ENCODE peak calls at places on chromosomes 3 and 15, in seven cellular contexts. Z, W, C, D, F, Q and L are unnamed samples.

GRCh38 chr15:67190813-67191212 is 63.6 kb downstream of the AAGAB start:
- DNase-seq in D (no peak), Z (no peak), W (no peak), F (no peak), C (no peak), Q (no peak), L (no peak)

GRCh38 chr15:64101018-64101417 is 5.2 kb downstream of the SNX1 start:
- DNase-seq in D (no peak), W (no peak), Q (no peak), C (no peak), Z (no peak), F (no peak), L (no peak)

GRCh38 chr3:46994801-46995731 is 15.6 kb downstream of the NBEAL2 start:
- DNase-seq in Z (no peak), F (no peak), D (no peak), C (no peak), Q (no peak), W (no peak), L (no peak)

GRCh38 chr15:25981114-25981513 is 118.0 kb upstream of the ATP10A start:
- DNase-seq in Z (no peak), D (no peak), C (no peak), F (no peak), Q (no peak), W (no peak), L (no peak)

GRCh38 chr15:74958320-74958907 is 1.8 kb upstream of the RPP25 start:
- DNase-seq in F (no peak), C (no peak), D (peak; percentile 60), Q (no peak), Z (peak; percentile 87), W (peak; percentile 68), L (no peak)

GRCh38 chr15:72307036-72307435 is 12.9 kb downstream of the CELF6 start:
- DNase-seq in D (no peak), C (no peak), Q (no peak), Z (no peak), F (no peak), W (no peak), L (no peak)

GRCh38 chr3:190155752-190156151 is 35.1 kb upstream of the P3H2 start:
- DNase-seq in W (no peak), Q (no peak), Z (peak; percentile 77), D (no peak), C (peak; percentile 35), F (no peak), L (no peak)

GRCh38 chr3:10350324-10350985 is 29.5 kb upstream of the SEC13 start:
- DNase-seq in D (no peak), F (no peak), Z (no peak), W (no peak), C (no peak), Q (no peak), L (no peak)

GRCh38 chr15:67899596-67900283 is 59.9 kb upstream of the RNU6-1 start:
- DNase-seq in W (no peak), D (no peak), C (no peak), F (no peak), Z (no peak), Q (no peak), L (no peak)

GRCh38 chr3:48926425-48927392 is 8.1 kb downstream of the ARIH2 start:
- DNase-seq in D (no peak), C (no peak), W (no peak), F (no peak), Z (peak; percentile 11), Q (no peak), L (no peak)

GRCh38 chr3:50008931-50009330 is 69.0 kb downstream of the RBM6 start:
- DNase-seq in D (no peak), C (no peak), W (no peak), F (peak; percentile 30), Z (no peak), Q (no peak), L (no peak)

GRCh38 chr15:85047271-85047948 is 65.8 kb downstream of the PDE8A start:
- DNase-seq in Z (peak; percentile 28), W (no peak), Q (no peak), D (no peak), C (no peak), F (peak; percentile 85), L (peak; percentile 48)

GRCh38 chr3:61233828-61234227 is 17.4 kb downstream of the FHIT start:
- DNase-seq in Q (no peak), C (no peak), F (no peak), W (no peak), Z (no peak), D (no peak), L (no peak)

GRCh38 chr3:12729313-12729676 is 29.8 kb downstream of the TMEM40 start:
- DNase-seq in Q (no peak), Z (no peak), W (peak; percentile 41), C (no peak), F (no peak), D (no peak), L (no peak)

GRCh38 chr15:67149859-67150824 is 84.7 kb downstream of the SMAD3 start:
- DNase-seq in Z (peak; percentile 47), Q (no peak), C (peak; percentile 96), D (peak; percentile 67), F (peak; percentile 98), W (peak; percentile 67), L (peak; percentile 83)

GRCh38 chr3:137330246-137330645 is 372.5 kb downstream of the IL20RB start:
- DNase-seq in D (no peak), W (no peak), C (no peak), F (no peak), Q (no peak), Z (no peak), L (no peak)

GRCh38 chr3:50352762-50353161 is 2.1 kb downstream of the CYB561D2 start:
- DNase-seq in D (no peak), C (no peak), Z (no peak), Q (no peak), W (no peak), F (no peak), L (no peak)

GRCh38 chr3:194306109-194306686 is 44.9 kb downstream of the CPN2 start:
- DNase-seq in Q (no peak), W (no peak), D (no peak), C (no peak), Z (no peak), F (no peak), L (peak; percentile 24)

GRCh38 chr15:63440756-63441155 is 59.1 kb upstream of the CA12 start:
- DNase-seq in D (no peak), Q (no peak), Z (no peak), C (no peak), W (no peak), F (no peak), L (no peak)

GRCh38 chr3:191915717-191916116 is 454.8 kb downstream of the PYDC2 start:
- DNase-seq in W (no peak), Q (no peak), F (no peak), Z (no peak), C (no peak), D (no peak), L (no peak)

GRCh38 chr3:65149877-65150276 is 462.1 kb upstream of the ADAMTS9 start:
- DNase-seq in Q (no peak), C (no peak), F (no peak), W (no peak), D (no peak), Z (no peak), L (no peak)

GRCh38 chr3:37308247-37308646 is 133.9 kb upstream of the LRRFIP2 start:
- DNase-seq in C (peak; percentile 7), W (no peak), F (no peak), Z (no peak), D (peak; percentile 21), Q (no peak), L (no peak)

GRCh38 chr3:188905991-188906635 is 265.7 kb upstream of the TPRG1 start:
- DNase-seq in C (no peak), F (no peak), Q (no peak), D (no peak), W (no peak), Z (no peak), L (no peak)

GRCh38 chr3:10392244-10392643 is 71.3 kb upstream of the SEC13 start:
- DNase-seq in Z (no peak), Q (no peak), C (no peak), D (peak; percentile 32), W (no peak), F (no peak), L (no peak)

GRCh38 chr3:108225221-108225620 is 3.0 kb upstream of the IFT57 start:
- DNase-seq in W (no peak), D (no peak), F (no peak), Q (no peak), C (no peak), Z (no peak), L (no peak)

GRCh38 chr3:123789760-123790159 is 94.4 kb downstream of the MYLK start:
- DNase-seq in C (no peak), F (no peak), W (no peak), Z (no peak), Q (no peak), D (no peak), L (no peak)

GRCh38 chr3:140706360-140706759 is 28.5 kb downstream of the TRIM42 start:
- DNase-seq in F (peak; percentile 47), Q (no peak), C (no peak), W (no peak), D (no peak), Z (no peak), L (no peak)

GRCh38 chr3:12774619-12775018 is 15.6 kb upstream of the TMEM40 start:
- DNase-seq in D (no peak), W (no peak), C (no peak), F (no peak), Q (no peak), Z (no peak), L (no peak)

GRCh38 chr3:31980530-31981205 is 394 bp downstream of the OSBPL10 start:
- DNase-seq in D (peak; percentile 77), Z (peak; percentile 81), F (no peak), Q (peak; percentile 44), W (peak; percentile 36), C (peak; percentile 53), L (peak; percentile 44)

GRCh38 chr3:197599089-197599765 is 43.5 kb upstream of the BDH1 start:
- DNase-seq in F (peak; percentile 57), Q (peak; percentile 78), Z (peak; percentile 81), C (peak; percentile 60), D (peak; percentile 92), W (peak; percentile 63), L (peak; percentile 79)

GRCh38 chr15:68154923-68155559 is 50.1 kb downstream of the CALML4 start:
- DNase-seq in Q (no peak), W (no peak), D (peak; percentile 41), C (peak; percentile 27), Z (peak; percentile 33), F (peak; percentile 39), L (no peak)

GRCh38 chr3:135239485-135239884 is 444.4 kb downstream of the EPHB1 start:
- DNase-seq in W (no peak), F (no peak), D (no peak), Z (no peak), Q (no peak), C (no peak), L (no peak)

GRCh38 chr3:114221165-114221880 is 16.1 kb downstream of the ZNF80 start:
- DNase-seq in F (no peak), Z (peak; percentile 17), C (no peak), Q (peak; percentile 57), D (no peak), W (peak; percentile 43), L (no peak)

GRCh38 chr3:106277731-106278130 is 408.9 kb upstream of the CBLB start:
- DNase-seq in Q (no peak), F (no peak), Z (no peak), C (no peak), D (no peak), W (no peak), L (no peak)

GRCh38 chr3:194572131-194572789 is 61.0 kb downstream of the TMEM44 start:
- DNase-seq in Q (no peak), F (peak; percentile 95), Z (peak; percentile 25), W (peak; percentile 65), D (no peak), C (no peak), L (no peak)

GRCh38 chr3:106268696-106269095 is 399.9 kb upstream of the CBLB start:
- DNase-seq in Q (no peak), C (no peak), D (no peak), W (no peak), F (no peak), Z (no peak), L (no peak)